ENCODE peak calls at places on chromosome 3, in five cellular contexts. E is A549, V is K562, T is HepG2, K is GM12878. L is an unnamed sample.

GRCh38 chr3:66253790-66254620 is 33.2 kb downstream of the SLC25A26 start:
- DNase-seq in E (no peak), V (peak; percentile 10), T (peak; percentile 23), K (no peak), L (peak; percentile 65)

GRCh38 chr3:142586803-142587406 is 8.4 kb upstream of the ATR start:
- DNase-seq in E (peak; percentile 84), V (peak; percentile 43), T (peak; percentile 85), K (no peak), L (peak; percentile 79)

GRCh38 chr3:49689046-49689886 is at the start of the genes MST1 and RNF123:
- DNase-seq in E (peak; percentile 70), V (peak; percentile 79), T (peak; percentile 86), K (peak; percentile 59), L (peak; percentile 92)

GRCh38 chr3:139797724-139798343 is 120.1 kb upstream of the NMNAT3 start:
- DNase-seq in E (no peak), V (peak; percentile 43), T (no peak), K (no peak), L (no peak)

GRCh38 chr3:119181765-119182164 is 8.4 kb downstream of the UPK1B start:
- DNase-seq in E (peak; percentile 68), V (no peak), T (no peak), K (no peak), L (no peak)

GRCh38 chr3:9951126-9951525 is 1.1 kb downstream of the PRRT3 start:
- DNase-seq in E (no peak), V (no peak), T (no peak), K (peak; percentile 37), L (no peak)

GRCh38 chr3:182795383-182795782 is 2.1 kb downstream of the ATP11B start:
- DNase-seq in E (no peak), V (peak; percentile 20), T (no peak), K (no peak), L (no peak)

GRCh38 chr3:57163751-57164150 is 1.4 kb downstream of the IL17RD start:
- DNase-seq in E (no peak), V (no peak), T (no peak), K (no peak), L (no peak)

GRCh38 chr3:105649469-105649868 is 219.3 kb downstream of the CBLB start:
- DNase-seq in E (no peak), V (no peak), T (no peak), K (no peak), L (no peak)

GRCh38 chr3:111967071-111967470 is 11.8 kb upstream of the ABHD10 start:
- DNase-seq in E (no peak), V (no peak), T (no peak), K (no peak), L (peak; percentile 80)

GRCh38 chr3:105842943-105843342 is 25.9 kb downstream of the CBLB start:
- DNase-seq in E (no peak), V (no peak), T (no peak), K (no peak), L (no peak)

GRCh38 chr3:72295974-72296450 is 511.1 kb upstream of the PROK2 start:
- DNase-seq in E (no peak), V (no peak), T (no peak), K (no peak), L (no peak)

DNA sequence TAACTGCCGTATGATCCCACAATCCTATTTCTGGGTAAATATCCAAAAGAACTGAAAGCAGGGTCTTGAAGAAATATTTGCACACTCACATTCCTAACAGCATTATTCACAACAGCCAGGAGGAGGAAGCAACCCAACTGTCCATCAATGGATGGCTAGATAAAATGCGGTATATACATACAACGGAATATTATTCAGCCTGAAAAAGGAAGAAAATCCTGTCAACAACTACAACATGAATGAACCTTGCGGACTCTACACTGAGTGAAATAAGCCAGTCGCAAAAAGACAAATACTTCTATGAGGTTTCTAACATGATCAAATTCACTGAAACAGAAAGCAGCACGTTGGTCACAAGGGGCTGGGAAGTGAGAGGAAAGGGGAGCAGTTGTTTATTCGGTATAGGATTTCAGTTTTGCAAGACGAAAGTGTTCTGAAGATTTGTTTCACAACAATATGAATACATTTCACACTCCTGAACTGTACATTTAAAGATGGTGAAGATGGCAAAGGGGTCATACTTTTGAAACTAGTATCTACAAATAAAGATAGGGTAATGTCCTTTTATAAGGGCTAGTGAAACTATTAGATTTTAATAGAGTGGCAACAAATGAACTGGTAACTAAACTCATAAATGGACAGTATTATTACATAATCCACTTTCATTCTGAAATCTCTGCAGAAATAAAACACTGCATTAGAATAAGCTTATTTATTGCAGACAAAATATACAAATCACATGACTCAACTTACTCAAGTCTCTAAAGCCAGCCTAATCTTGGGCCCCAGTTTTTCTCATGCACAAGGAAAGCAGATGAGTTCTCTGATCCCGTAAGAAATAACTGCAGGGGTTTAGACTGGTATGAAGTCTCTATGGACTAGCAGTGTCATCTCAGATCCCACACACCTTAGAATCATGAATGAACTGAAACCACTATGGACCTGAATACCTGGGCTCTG is 6.0 kb downstream of the DLG1 start:
- DNase-seq in E (no peak), V (no peak), T (peak; percentile 54), K (no peak), L (no peak)
- H3K4me2 ChIP-seq in E (no peak overlapping the region), V (no peak overlapping the region), T (peak overlapping the region; percentile 89), K (peak overlapping the region; percentile 59), L (no peak overlapping the region)

DNA sequence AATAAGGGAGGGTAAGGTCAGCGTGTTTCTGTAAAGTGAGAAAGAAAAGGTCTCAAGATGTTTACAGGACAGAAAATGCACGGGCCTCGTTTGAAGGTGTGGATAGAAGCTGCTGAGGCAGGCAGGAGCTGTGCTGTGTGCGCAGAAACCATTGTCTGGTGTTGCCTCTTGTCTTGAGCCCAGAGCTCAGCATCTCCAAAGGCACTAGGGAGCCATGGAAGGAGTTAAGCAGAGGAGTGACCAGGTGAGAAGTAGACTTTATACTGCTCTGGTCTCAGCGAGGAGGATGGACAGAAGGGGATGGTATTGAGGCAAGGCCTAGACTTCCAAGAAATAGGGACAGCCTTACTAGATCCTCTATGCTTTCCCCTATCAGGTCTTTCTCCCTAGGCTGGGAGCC is 13.0 kb downstream of the CAND2 start:
- DNase-seq in E (no peak), V (no peak), T (no peak), K (no peak), L (no peak)
- H3K4me3 ChIP-seq in E (peak overlapping the region; percentile 52), V (peak overlapping the region; percentile 59), T (peak overlapping the region; percentile 76), K (no peak overlapping the region), L (no peak overlapping the region)

DNA sequence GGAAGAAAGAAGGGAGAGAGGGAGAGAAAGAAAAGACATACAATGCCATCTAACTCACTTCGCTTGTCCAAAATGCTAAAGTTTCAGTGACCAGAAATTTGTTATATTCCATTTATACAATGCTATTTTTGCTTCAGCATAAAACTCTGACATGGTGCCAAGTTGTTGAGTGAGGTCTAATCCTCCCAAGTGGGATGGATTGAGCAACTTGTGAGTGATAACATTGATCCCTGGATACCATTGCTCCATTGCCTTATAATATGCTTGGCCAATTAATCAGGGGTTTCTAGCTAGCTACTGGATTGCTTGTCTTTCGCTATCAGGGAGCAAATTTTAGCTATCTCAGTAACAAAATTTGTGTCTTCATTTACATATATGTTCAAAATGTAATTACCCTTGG is 615.6 kb upstream of the DPPA4 start:
- DNase-seq in E (no peak), V (no peak), T (no peak), K (no peak), L (no peak)
- TF ChIP-seq MYC in E (no peak), V (no peak), T (no peak), K (no peak), L (no peak)

GRCh38 chr3:160806686-160807085 is 50.7 kb downstream of the PPM1L start:
- DNase-seq in E (no peak), V (no peak), T (no peak), K (no peak), L (no peak)

GRCh38 chr3:160808838-160809237 is 52.8 kb downstream of the PPM1L start:
- DNase-seq in E (no peak), V (no peak), T (no peak), K (no peak), L (no peak)

GRCh38 chr3:160812304-160812703 is 56.3 kb downstream of the PPM1L start:
- DNase-seq in E (no peak), V (no peak), T (no peak), K (no peak), L (no peak)

GRCh38 chr3:160810360-160810759 is 54.3 kb downstream of the PPM1L start:
- DNase-seq in E (no peak), V (no peak), T (no peak), K (no peak), L (no peak)

DNA sequence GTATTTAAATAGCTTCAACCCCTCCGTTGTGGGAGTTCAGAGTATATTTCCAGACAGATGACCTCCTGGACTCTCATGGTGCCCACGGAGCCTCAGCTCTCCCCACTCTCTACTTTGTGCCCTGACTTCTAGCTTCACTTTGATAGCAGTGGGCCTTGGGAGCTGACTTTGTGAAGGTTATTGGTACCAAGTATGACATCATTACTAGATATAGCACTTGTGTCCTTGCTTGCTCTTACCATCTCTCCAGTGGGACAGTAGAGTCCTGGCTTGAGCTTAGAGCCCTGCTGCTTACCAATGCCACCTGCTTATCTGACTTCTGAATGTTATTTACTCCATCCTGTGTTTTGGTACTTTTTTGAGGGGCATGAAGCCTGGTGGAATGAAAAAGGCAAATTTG is 53.4 kb downstream of the PPM1L start:
- DNase-seq in E (no peak), V (no peak), T (no peak), K (no peak), L (no peak)
- H3K4me2 ChIP-seq in E (no peak overlapping the region), V (no peak overlapping the region), T (no peak overlapping the region), K (no peak overlapping the region), L (no peak overlapping the region)

DNA sequence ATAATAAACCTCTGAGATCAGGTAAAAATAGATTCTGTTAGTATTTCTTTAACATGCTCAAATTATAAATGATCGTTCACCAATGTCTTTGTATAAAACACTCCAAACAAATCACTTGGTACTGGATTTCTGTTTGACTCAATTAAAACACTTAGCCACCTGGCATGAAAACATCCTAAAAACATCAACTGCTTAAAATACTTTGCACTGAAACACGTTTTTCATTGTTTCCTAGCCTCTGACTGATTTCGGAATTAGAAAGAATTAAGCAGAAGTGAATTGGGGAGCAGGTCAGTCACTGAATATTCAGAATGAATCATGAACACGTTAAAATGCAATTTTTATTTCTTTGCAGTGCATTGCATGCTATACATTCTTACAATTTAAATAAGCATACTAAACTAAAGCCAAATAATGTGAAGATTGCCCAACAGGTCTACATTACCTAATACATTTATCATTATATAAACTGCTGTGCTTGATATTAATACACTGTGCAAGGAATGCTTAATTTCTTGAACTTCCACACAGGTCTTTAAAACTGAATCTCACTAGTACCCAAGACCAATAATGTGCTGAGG is 1.6 kb downstream of the THRB start:
- DNase-seq in E (no peak), V (no peak), T (no peak), K (no peak), L (no peak)
- H3K4me3 ChIP-seq in E (peak overlapping the region; percentile 93), V (peak overlapping the region; percentile 64), T (peak overlapping the region; percentile 92), K (no peak overlapping the region), L (no peak overlapping the region)

GRCh38 chr3:174821477-174821876 is 37.7 kb upstream of the NAALADL2 start:
- DNase-seq in E (no peak), V (no peak), T (no peak), K (no peak), L (peak; percentile 7)

GRCh38 chr3:174820885-174821284 is 38.2 kb upstream of the NAALADL2 start:
- DNase-seq in E (no peak), V (no peak), T (no peak), K (no peak), L (no peak)

GRCh38 chr3:174826069-174826468 is 33.1 kb upstream of the NAALADL2 start:
- DNase-seq in E (no peak), V (no peak), T (no peak), K (no peak), L (no peak)

DNA sequence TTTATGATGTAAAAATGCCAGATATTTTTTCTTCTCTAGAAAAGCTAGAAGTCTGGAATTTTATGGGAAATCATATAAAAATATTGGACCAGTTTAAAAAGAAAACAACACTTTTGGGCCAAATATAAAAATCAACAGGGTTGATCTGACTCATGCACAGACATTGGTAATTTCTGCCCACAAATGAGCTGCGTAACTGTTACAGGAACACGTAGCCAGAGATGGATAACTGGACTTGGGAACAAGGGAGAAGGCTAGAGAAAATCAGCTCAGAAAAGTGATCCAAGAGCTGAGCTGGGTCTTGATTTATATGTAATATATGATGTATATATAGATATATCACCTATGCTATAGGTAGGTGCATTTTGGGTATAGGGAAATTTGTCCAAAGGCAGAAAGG is 36.8 kb upstream of the NAALADL2 start:
- DNase-seq in E (no peak), V (no peak), T (no peak), K (no peak), L (no peak)
- TF ChIP-seq MYC in E (no peak), V (no peak), T (no peak), K (no peak), L (no peak)

L was measured in endothelial cell of umbilical vein.